ENCODE peak calls at places on chromosomes 7 and 10, in four cellular contexts. One of them, this sample, is unnamed. For H3K9me3, the result is how much of the 10 kb centered on the place peaks cover.

GRCh38 chr10:110864662-110865140 is 7.0 kb upstream of the PDCD4 start:
- DNase-seq in Peyer's patch: peak
- DNase-seq in cardiac muscle cell: no peak
- DNase-seq in HCT116: no peak
- DNase-seq in this sample: no peak

GRCh38 chr10:27192284-27192683 is 37.1 kb downstream of the MASTL start:
- DNase-seq in cardiac muscle cell: no peak
- DNase-seq in HCT116: peak
- DNase-seq in Peyer's patch: no peak
- DNase-seq in this sample: no peak

GRCh38 chr7:32591938-32592337 is 96.6 kb downstream of the AVL9 start:
- DNase-seq in HCT116: no peak
- DNase-seq in cardiac muscle cell: no peak
- DNase-seq in Peyer's patch: no peak
- DNase-seq in this sample: no peak

GRCh38 chr7:130063036-130063435 is 7.3 kb upstream of the KLHDC10 start:
- DNase-seq in Peyer's patch: peak
- DNase-seq in HCT116: no peak
- DNase-seq in cardiac muscle cell: peak
- DNase-seq in this sample: peak

GRCh38 chr7:78588393-78588792 is 789.8 kb downstream of the PHTF2 start:
- DNase-seq in Peyer's patch: no peak
- DNase-seq in HCT116: no peak
- DNase-seq in cardiac muscle cell: no peak
- DNase-seq in this sample: no peak

GRCh38 chr10:22737587-22737986 is 23.2 kb upstream of the PIP4K2A start:
- DNase-seq in cardiac muscle cell: no peak
- DNase-seq in Peyer's patch: no peak
- DNase-seq in HCT116: no peak
- DNase-seq in this sample: no peak

GRCh38 chr7:3464900-3465622 is 164.0 kb downstream of the SDK1 start:
- DNase-seq in cardiac muscle cell: no peak
- DNase-seq in Peyer's patch: no peak
- DNase-seq in HCT116: no peak
- DNase-seq in this sample: no peak

GRCh38 chr10:42781893-42782445 is 626 bp upstream of the BMS1 start:
- DNase-seq in HCT116: no peak
- DNase-seq in Peyer's patch: no peak
- DNase-seq in cardiac muscle cell: no peak
- DNase-seq in this sample: no peak

GRCh38 chr10:4498763-4499251 is 327.2 kb upstream of the AKR1E2 start:
- DNase-seq in HCT116: no peak
- DNase-seq in Peyer's patch: no peak
- DNase-seq in cardiac muscle cell: peak
- DNase-seq in this sample: no peak

GRCh38 chr10:11687357-11687771 is 54.8 kb upstream of the ECHDC3 start:
- DNase-seq in cardiac muscle cell: no peak
- DNase-seq in HCT116: peak
- DNase-seq in Peyer's patch: no peak
- DNase-seq in this sample: no peak

GRCh38 chr7:136870799-136871487 is 2.5 kb downstream of the CHRM2 start:
- DNase-seq in Peyer's patch: no peak
- DNase-seq in HCT116: no peak
- DNase-seq in cardiac muscle cell: peak
- DNase-seq in this sample: peak

GRCh38 chr10:119755446-119755845 is 29.6 kb downstream of the INPP5F start:
- DNase-seq in HCT116: no peak
- DNase-seq in cardiac muscle cell: no peak
- DNase-seq in Peyer's patch: no peak
- DNase-seq in this sample: no peak

GRCh38 chr7:106583133-106583532 is 77.8 kb downstream of the CCDC71L start:
- DNase-seq in Peyer's patch: no peak
- DNase-seq in HCT116: no peak
- DNase-seq in cardiac muscle cell: no peak
- DNase-seq in this sample: no peak

GRCh38 chr10:110356628-110357245 is 52.0 kb upstream of the SMNDC1 start:
- DNase-seq in Peyer's patch: peak
- DNase-seq in cardiac muscle cell: no peak
- DNase-seq in HCT116: peak
- DNase-seq in this sample: peak

GRCh38 chr7:116918744-116919143 is 34.6 kb upstream of the ST7 start:
- DNase-seq in HCT116: no peak
- DNase-seq in Peyer's patch: no peak
- DNase-seq in cardiac muscle cell: no peak
- DNase-seq in this sample: no peak

GRCh38 chr7:152366662-152367061 is 69.1 kb downstream of the KMT2C start:
- DNase-seq in cardiac muscle cell: no peak
- DNase-seq in HCT116: no peak
- DNase-seq in Peyer's patch: no peak
- DNase-seq in this sample: no peak

GRCh38 chr7:10122573-10123100 is 851.0 kb upstream of the PHF14 start:
- DNase-seq in Peyer's patch: no peak
- DNase-seq in cardiac muscle cell: peak
- DNase-seq in HCT116: no peak
- DNase-seq in this sample: no peak

GRCh38 chr7:116499168-116500070 is at the start of gene CAV2:
- DNase-seq in HCT116: peak
- DNase-seq in cardiac muscle cell: peak
- DNase-seq in Peyer's patch: no peak
- DNase-seq in this sample: peak

GRCh38 chr7:95725170-95725569 is 47.2 kb upstream of the DYNC1I1 start:
- DNase-seq in cardiac muscle cell: peak
- DNase-seq in Peyer's patch: no peak
- DNase-seq in HCT116: no peak
- DNase-seq in this sample: no peak

GRCh38 chr10:123553810-123554430 is 112.2 kb upstream of the GPR26 start:
- DNase-seq in Peyer's patch: no peak
- DNase-seq in cardiac muscle cell: no peak
- DNase-seq in HCT116: no peak
- DNase-seq in this sample: no peak

GRCh38 chr7:116772926-116773749 is 89.2 kb upstream of the CAPZA2 start:
- DNase-seq in cardiac muscle cell: no peak
- DNase-seq in Peyer's patch: no peak
- DNase-seq in HCT116: no peak
- DNase-seq in this sample: no peak

GRCh38 chr10:21487416-21488180 is 37.9 kb downstream of the SKIDA1 start:
- DNase-seq in HCT116: no peak
- DNase-seq in Peyer's patch: no peak
- DNase-seq in cardiac muscle cell: no peak
- DNase-seq in this sample: no peak

GRCh38 chr7:18087687-18088078 is 60.0 kb upstream of the PRPS1L1 start:
- DNase-seq in HCT116: no peak
- DNase-seq in Peyer's patch: no peak
- DNase-seq in cardiac muscle cell: peak
- DNase-seq in this sample: no peak

GRCh38 chr7:44269943-44270493 is 55.4 kb downstream of the CAMK2B start:
- DNase-seq in HCT116: no peak
- DNase-seq in cardiac muscle cell: no peak
- DNase-seq in Peyer's patch: no peak
- DNase-seq in this sample: no peak

GRCh38 chr10:77348082-77348481 is 289.5 kb downstream of the KCNMA1 start:
- DNase-seq in HCT116: no peak
- DNase-seq in cardiac muscle cell: no peak
- DNase-seq in Peyer's patch: no peak
- DNase-seq in this sample: no peak

GRCh38 chr10:124155781-124156401 is 62.5 kb upstream of the CHST15 start:
- DNase-seq in Peyer's patch: no peak
- DNase-seq in cardiac muscle cell: peak
- DNase-seq in HCT116: no peak
- DNase-seq in this sample: no peak

GRCh38 chr10:96370575-96371157 is 11.9 kb upstream of the OPALIN start:
- DNase-seq in Peyer's patch: peak
- DNase-seq in HCT116: peak
- DNase-seq in cardiac muscle cell: peak
- DNase-seq in this sample: no peak

DNA sequence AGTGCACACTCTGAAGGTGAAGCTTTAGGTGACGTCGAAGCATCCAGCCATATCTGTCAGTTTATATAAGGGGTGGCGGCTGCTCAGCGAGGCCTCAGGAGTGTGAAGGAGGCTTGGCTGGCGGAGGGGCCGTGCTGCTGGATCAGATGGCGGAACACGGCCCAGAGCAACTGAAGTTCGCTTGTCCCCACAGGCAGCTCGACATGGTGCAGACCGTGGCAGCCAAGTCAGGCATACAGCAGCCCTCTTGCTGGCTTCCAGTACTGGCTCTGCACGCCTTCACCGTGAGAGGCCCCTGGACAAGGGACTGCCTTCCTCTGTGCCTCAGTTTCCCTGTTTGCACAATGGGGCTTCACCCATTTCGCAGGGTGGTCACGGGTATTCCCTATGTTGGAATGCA is 443.5 kb downstream of the DNAJB6 start:
- DNase-seq in HCT116: no peak
- DNase-seq in Peyer's patch: no peak
- DNase-seq in cardiac muscle cell: no peak
- DNase-seq in this sample: no peak
- H3K9me3 ChIP-seq in HCT116: under half
- H3K9me3 ChIP-seq in Peyer's patch: under half
- H3K9me3 ChIP-seq in cardiac muscle cell: under half
- H3K9me3 ChIP-seq in this sample: under half

GRCh38 chr10:79326361-79327089 is 20.7 kb upstream of the PPIF start:
- DNase-seq in Peyer's patch: no peak
- DNase-seq in cardiac muscle cell: no peak
- DNase-seq in HCT116: no peak
- DNase-seq in this sample: no peak
- H3K9me3 ChIP-seq in Peyer's patch: under half
- H3K9me3 ChIP-seq in cardiac muscle cell: under half
- H3K9me3 ChIP-seq in HCT116: under half
- H3K9me3 ChIP-seq in this sample: under half

GRCh38 chr7:158050441-158051371 is 536.9 kb downstream of the PTPRN2 start:
- DNase-seq in Peyer's patch: no peak
- DNase-seq in cardiac muscle cell: no peak
- DNase-seq in HCT116: no peak
- DNase-seq in this sample: no peak

GRCh38 chr7:158051372-158051760 is 536.3 kb downstream of the PTPRN2 start:
- DNase-seq in cardiac muscle cell: no peak
- DNase-seq in HCT116: no peak
- DNase-seq in Peyer's patch: no peak
- DNase-seq in this sample: peak

GRCh38 chr7:158053516-158053915 is 534.1 kb downstream of the PTPRN2 start:
- DNase-seq in HCT116: no peak
- DNase-seq in cardiac muscle cell: no peak
- DNase-seq in Peyer's patch: no peak
- DNase-seq in this sample: no peak

GRCh38 chr7:158054081-158054480 is 533.5 kb downstream of the PTPRN2 start:
- DNase-seq in cardiac muscle cell: no peak
- DNase-seq in HCT116: no peak
- DNase-seq in Peyer's patch: no peak
- DNase-seq in this sample: no peak

GRCh38 chr7:158052381-158053095 is 535.1 kb downstream of the PTPRN2 start:
- DNase-seq in HCT116: no peak
- DNase-seq in cardiac muscle cell: no peak
- DNase-seq in Peyer's patch: no peak
- DNase-seq in this sample: peak
- H3K9me3 ChIP-seq in HCT116: under half
- H3K9me3 ChIP-seq in cardiac muscle cell: under half
- H3K9me3 ChIP-seq in Peyer's patch: under half
- H3K9me3 ChIP-seq in this sample: under half

GRCh38 chr7:42543953-42544352 is 306.9 kb upstream of the GLI3 start:
- DNase-seq in HCT116: no peak
- DNase-seq in Peyer's patch: no peak
- DNase-seq in cardiac muscle cell: no peak
- DNase-seq in this sample: no peak
- H3K9me3 ChIP-seq in HCT116: under half
- H3K9me3 ChIP-seq in Peyer's patch: under half
- H3K9me3 ChIP-seq in cardiac muscle cell: under half
- H3K9me3 ChIP-seq in this sample: under half

GRCh38 chr7:64498270-64498669 is 64.6 kb downstream of the ZNF680 start:
- DNase-seq in cardiac muscle cell: no peak
- DNase-seq in HCT116: no peak
- DNase-seq in Peyer's patch: no peak
- DNase-seq in this sample: no peak

DNA sequence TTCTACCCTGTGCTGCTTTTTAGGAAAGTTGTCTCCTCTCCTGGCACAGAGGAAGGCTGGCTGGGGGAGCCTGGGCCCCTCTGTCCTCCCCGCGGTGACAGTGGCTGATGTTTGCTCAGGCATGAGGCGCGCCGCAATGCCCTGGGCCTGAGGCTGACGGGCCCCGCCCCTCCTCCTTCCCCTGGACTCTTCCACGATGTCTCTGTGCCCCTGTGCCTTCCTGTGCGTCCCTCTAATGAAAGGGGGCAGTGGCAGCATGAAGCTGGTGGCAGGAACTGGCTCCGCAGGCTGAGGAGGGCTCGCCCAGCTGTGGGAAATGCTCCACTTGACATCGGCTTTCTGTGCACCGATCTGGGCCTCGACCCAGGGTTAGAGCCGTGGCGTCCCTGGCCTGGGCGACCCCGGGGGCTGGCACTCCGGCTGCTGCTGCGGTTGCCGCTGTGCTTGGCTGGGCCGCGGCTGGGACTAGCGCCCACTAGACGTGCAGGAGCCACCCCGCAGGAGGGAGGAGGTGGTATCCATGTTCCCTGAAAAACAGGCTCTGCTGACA is 67.9 kb downstream of the ZNF680 start:
- DNase-seq in HCT116: no peak
- DNase-seq in cardiac muscle cell: no peak
- DNase-seq in Peyer's patch: no peak
- DNase-seq in this sample: no peak
- H3K9me3 ChIP-seq in HCT116: under half
- H3K9me3 ChIP-seq in cardiac muscle cell: under half
- H3K9me3 ChIP-seq in Peyer's patch: under half
- H3K9me3 ChIP-seq in this sample: under half

GRCh38 chr10:60182691-60183090 is 207.0 kb downstream of the ANK3 start:
- DNase-seq in HCT116: no peak
- DNase-seq in Peyer's patch: no peak
- DNase-seq in cardiac muscle cell: no peak
- DNase-seq in this sample: no peak
- H3K9me3 ChIP-seq in HCT116: under half
- H3K9me3 ChIP-seq in Peyer's patch: under half
- H3K9me3 ChIP-seq in cardiac muscle cell: under half
- H3K9me3 ChIP-seq in this sample: under half

This sample was measured in right lobe of liver.